ENCODE peak calls at places on chromosomes 1 and 21, in six cellular contexts. J, T, L, I, F and R are unnamed samples.

GRCh38 chr1:32336963-32337675 is 1.1 kb upstream of the MARCKSL1 start:
- DNase-seq in T (no peak), J (no peak), I (no peak), F (no peak), L (peak), R (no peak)

GRCh38 chr1:227213426-227213825 is 104.9 kb downstream of the CDC42BPA start:
- DNase-seq in J (no peak), I (no peak), L (no peak), F (no peak), T (no peak), R (no peak)

GRCh38 chr1:89739013-89739843 is 81.6 kb upstream of the LRRC8D start:
- DNase-seq in J (no peak), I (no peak), L (no peak), F (no peak), T (no peak), R (no peak)

GRCh38 chr1:201721131-201722049 is 107.6 kb upstream of the IPO9 start:
- DNase-seq in J (no peak), F (peak), I (peak), T (no peak), L (no peak), R (no peak)

GRCh38 chr1:25468037-25468436 is 37.3 kb downstream of the MACO1 start:
- DNase-seq in J (no peak), I (no peak), F (no peak), L (no peak), T (no peak), R (no peak)

GRCh38 chr21:37220433-37220980 is 46.6 kb downstream of the VPS26C start:
- DNase-seq in L (no peak), F (peak), J (no peak), I (no peak), T (peak), R (no peak)

GRCh38 chr21:20551939-20552338 is 446.3 kb upstream of the NCAM2 start:
- DNase-seq in I (no peak), F (no peak), L (no peak), T (no peak), J (no peak), R (no peak)

GRCh38 chr1:22542886-22543285 is 20.4 kb upstream of the EPHA8 start:
- DNase-seq in L (no peak), I (no peak), J (no peak), F (no peak), T (no peak), R (no peak)

GRCh38 chr1:224092601-224093000 is 21.3 kb upstream of the FBXO28 start:
- DNase-seq in F (no peak), L (no peak), I (no peak), J (no peak), T (no peak), R (no peak)

GRCh38 chr1:85578321-85579295 is 2.0 kb upstream of the CCN1 start:
- DNase-seq in F (no peak), L (no peak), J (no peak), I (no peak), T (no peak), R (no peak)

GRCh38 chr1:4003846-4004505 is 103.9 kb upstream of the C1orf174 start:
- DNase-seq in T (no peak), J (no peak), L (no peak), F (peak), I (no peak), R (no peak)

GRCh38 chr1:28392027-28392652 is 22.6 kb downstream of the PHACTR4 start:
- DNase-seq in F (no peak), J (no peak), T (no peak), L (no peak), I (no peak), R (no peak)

GRCh38 chr21:25983745-25984144 is 186.8 kb downstream of the APP start:
- DNase-seq in J (no peak), L (no peak), I (no peak), F (no peak), T (no peak), R (no peak)

GRCh38 chr1:55005351-55006140 is 6.8 kb downstream of the BSND start:
- DNase-seq in J (no peak), L (no peak), T (no peak), I (peak), F (no peak), R (no peak)

GRCh38 chr1:85229574-85230097 is 28.8 kb upstream of the SYDE2 start:
- DNase-seq in T (no peak), L (no peak), I (no peak), F (no peak), J (no peak), R (no peak)

GRCh38 chr1:24385160-24385939 is 28.2 kb downstream of the STPG1 start:
- DNase-seq in I (peak), F (no peak), L (no peak), T (no peak), J (no peak), R (no peak)

GRCh38 chr21:38909929-38910328 is 104.2 kb downstream of the ETS2 start:
- DNase-seq in L (no peak), J (no peak), I (no peak), F (no peak), T (no peak), R (no peak)

GRCh38 chr1:54812801-54813478 is 11.8 kb upstream of the TTC22 start:
- DNase-seq in F (peak), J (no peak), I (no peak), T (no peak), L (no peak), R (no peak)

GRCh38 chr1:245578306-245578705 is 423.5 kb downstream of the KIF26B start:
- DNase-seq in J (no peak), L (no peak), I (no peak), F (no peak), T (no peak), R (no peak)

GRCh38 chr1:145982010-145982723 is 14.2 kb downstream of the TXNIP start:
- DNase-seq in T (no peak), I (no peak), L (no peak), J (no peak), F (no peak), R (no peak)

GRCh38 chr1:186884266-186884665 is 55.5 kb downstream of the PLA2G4A start:
- DNase-seq in F (no peak), I (no peak), L (no peak), J (no peak), T (no peak), R (no peak)

GRCh38 chr1:225500589-225501192 is 72.9 kb upstream of the LBR start:
- DNase-seq in J (no peak), F (no peak), T (no peak), L (no peak), I (no peak), R (no peak)

GRCh38 chr1:39910263-39910662 is 8.5 kb upstream of the MYCL start:
- DNase-seq in I (no peak), F (no peak), L (no peak), J (no peak), T (no peak), R (no peak)